ENCODE peak calls at places on chromosome 1, in six cellular contexts. X, S, C, B, O and K are unnamed samples.

GRCh38 chr1:53295295-53295694 is 32.6 kb downstream of the LRP8 start:
- DNase-seq in X (no peak), S (no peak), C (no peak), B (no peak), O (no peak), K (no peak)

GRCh38 chr1:175630076-175630475 is 113.3 kb downstream of the TNR start:
- DNase-seq in X (no peak), S (no peak), C (no peak), B (no peak), O (no peak), K (no peak)

GRCh38 chr1:245396615-245397014 is 241.8 kb downstream of the KIF26B start:
- DNase-seq in X (no peak), S (no peak), C (no peak), B (no peak), O (no peak), K (no peak)

GRCh38 chr1:31548899-31549806 is 27.2 kb upstream of the TINAGL1 start:
- DNase-seq in X (peak), S (peak), C (peak), B (peak), O (peak), K (peak)

GRCh38 chr1:50774759-50775351 is 185.2 kb downstream of the FAF1 start:
- DNase-seq in X (no peak), S (peak), C (no peak), B (no peak), O (no peak), K (no peak)

GRCh38 chr1:29239142-29239541 is 2.8 kb downstream of the PTPRU start:
- DNase-seq in X (no peak), S (peak), C (no peak), B (no peak), O (no peak), K (no peak)

GRCh38 chr1:4699724-4700301 is 45.4 kb downstream of the AJAP1 start:
- DNase-seq in X (no peak), S (no peak), C (no peak), B (no peak), O (no peak), K (no peak)

GRCh38 chr1:20709868-20710267 is 7.9 kb downstream of the KIF17 start:
- DNase-seq in X (no peak), S (no peak), C (no peak), B (no peak), O (no peak), K (no peak)

GRCh38 chr1:246428542-246429308 is 78.4 kb downstream of the SMYD3 start:
- DNase-seq in X (no peak), S (no peak), C (no peak), B (no peak), O (no peak), K (no peak)

GRCh38 chr1:182624582-182624981 is 20.4 kb upstream of the RGS16 start:
- DNase-seq in X (no peak), S (no peak), C (no peak), B (no peak), O (no peak), K (no peak)

GRCh38 chr1:182625716-182626504 is 21.7 kb upstream of the RGS16 start:
- DNase-seq in X (no peak), S (no peak), C (no peak), B (no peak), O (no peak), K (no peak)

GRCh38 chr1:182626527-182626926 is 22.3 kb upstream of the RGS16 start:
- DNase-seq in X (no peak), S (no peak), C (no peak), B (no peak), O (no peak), K (no peak)

GRCh38 chr1:182620924-182621585 is 16.9 kb upstream of the RGS16 start:
- DNase-seq in X (no peak), S (no peak), C (no peak), B (no peak), O (no peak), K (no peak)

GRCh38 chr1:182622795-182623528 is 18.8 kb upstream of the RGS16 start:
- DNase-seq in X (no peak), S (no peak), C (no peak), B (no peak), O (no peak), K (no peak)
- TF ChIP-seq CTCF in X (no peak), S (no peak), C (no peak), B (no peak), O (no peak), K (no peak)

GRCh38 chr1:152876827-152877226 is 1.3 kb upstream of the SMCP start:
- DNase-seq in X (no peak), S (no peak), C (no peak), B (no peak), O (no peak), K (no peak)
- TF ChIP-seq CTCF in X (no peak), S (no peak), C (no peak), B (no peak), O (no peak), K (no peak)

GRCh38 chr1:177424746-177425145 is 254.0 kb downstream of the BRINP2 start:
- DNase-seq in X (no peak), S (peak), C (no peak), B (no peak), O (no peak), K (no peak)
- TF ChIP-seq CTCF in X (no peak), S (no peak), C (no peak), B (no peak), O (no peak), K (no peak)

DNA sequence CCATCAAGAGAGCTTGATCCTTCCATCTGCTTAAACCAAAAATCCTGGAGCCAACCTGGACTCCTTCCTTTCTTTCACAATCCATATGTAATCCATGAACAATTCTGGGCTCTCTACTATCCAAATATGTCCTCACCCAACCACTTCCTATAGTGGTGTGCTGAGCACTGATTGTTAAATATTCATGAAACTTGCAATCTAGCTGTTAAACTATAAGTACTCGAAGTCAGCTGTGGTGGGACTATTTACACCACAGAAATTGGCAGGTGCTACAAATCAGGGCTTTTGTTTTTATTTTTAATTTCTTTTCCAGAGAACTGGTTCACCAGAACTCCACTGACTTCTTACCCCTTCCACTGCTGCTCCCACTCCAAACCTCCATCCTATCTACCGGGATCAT is 57.2 kb upstream of the KCND3 start:
- DNase-seq in X (no peak), S (no peak), C (no peak), B (no peak), O (no peak), K (no peak)
- TF ChIP-seq CTCF in X (no peak), S (no peak), C (no peak), B (no peak), O (no peak), K (no peak)

GRCh38 chr1:110161165-110161564 is 10.9 kb downstream of the SLC6A17 start:
- DNase-seq in X (no peak), S (no peak), C (no peak), B (no peak), O (no peak), K (no peak)
- TF ChIP-seq CTCF in X (no peak), S (no peak), C (no peak), B (no peak), O (no peak), K (no peak)

GRCh38 chr1:180269848-180270766 is 40.0 kb downstream of the LHX4 start:
- DNase-seq in X (no peak), S (peak), C (no peak), B (peak), O (peak), K (no peak)
- TF ChIP-seq CTCF in X (no peak), S (peak), C (no peak), B (no peak), O (no peak), K (peak)

DNA sequence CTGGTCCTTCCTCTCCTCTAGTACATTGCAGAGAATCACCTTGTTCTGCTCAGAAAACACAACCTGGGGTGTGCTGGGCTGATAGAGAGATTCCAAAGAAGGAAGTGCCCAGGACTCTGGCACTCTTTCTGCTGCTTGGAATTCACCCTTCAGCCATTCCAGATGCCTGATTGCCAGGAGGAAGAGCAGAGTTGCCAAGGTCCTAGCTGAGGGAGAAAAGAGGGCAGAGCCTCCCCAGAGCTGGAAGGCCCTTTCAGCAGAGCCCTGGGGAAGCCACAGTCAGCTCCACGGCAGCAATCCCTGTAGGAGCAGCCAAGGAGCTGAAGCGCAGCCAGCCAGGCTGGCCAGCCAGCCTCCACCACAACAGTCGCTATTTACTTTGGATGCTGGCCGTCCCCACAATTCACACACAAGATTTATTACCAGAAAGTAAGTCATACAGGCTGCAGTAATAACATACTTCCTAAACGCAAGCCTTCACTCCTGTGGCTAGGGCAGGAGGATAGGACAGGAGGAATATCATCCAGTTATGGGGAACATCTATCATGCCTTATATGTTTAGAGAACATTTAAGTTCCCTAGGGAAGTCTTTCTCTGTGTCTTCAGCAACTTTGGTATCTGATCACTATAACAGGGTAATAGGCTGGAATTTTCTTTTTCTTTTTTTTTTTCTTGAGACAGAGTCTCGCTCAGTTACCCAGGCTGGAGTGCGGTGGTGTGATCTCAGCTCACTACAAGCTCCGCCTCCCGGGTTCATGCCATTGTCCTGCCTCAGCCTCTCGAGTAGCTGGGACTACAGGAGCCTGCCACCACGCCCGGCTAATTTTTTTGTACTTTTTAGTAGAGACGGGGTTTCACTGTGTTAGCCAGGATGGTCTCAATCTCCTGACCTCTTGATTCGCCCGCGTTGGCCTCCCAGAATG is 36.6 kb upstream of the SLC44A3 start:
- DNase-seq in X (peak), S (no peak), C (peak), B (peak), O (peak), K (no peak)
- TF ChIP-seq CTCF in X (no peak), S (no peak), C (no peak), B (no peak), O (no peak), K (no peak)

GRCh38 chr1:206982216-206982615 is 12.0 kb upstream of the FCAMR start:
- DNase-seq in X (peak), S (peak), C (peak), B (no peak), O (no peak), K (peak)

GRCh38 chr1:206978259-206978658 is 8.0 kb upstream of the FCAMR start:
- DNase-seq in X (no peak), S (no peak), C (no peak), B (no peak), O (no peak), K (no peak)

GRCh38 chr1:206974154-206974553 is 3.9 kb upstream of the FCAMR start:
- DNase-seq in X (no peak), S (no peak), C (no peak), B (no peak), O (no peak), K (no peak)

GRCh38 chr1:206975313-206975712 is 5.1 kb upstream of the FCAMR start:
- DNase-seq in X (no peak), S (no peak), C (no peak), B (no peak), O (no peak), K (no peak)

DNA sequence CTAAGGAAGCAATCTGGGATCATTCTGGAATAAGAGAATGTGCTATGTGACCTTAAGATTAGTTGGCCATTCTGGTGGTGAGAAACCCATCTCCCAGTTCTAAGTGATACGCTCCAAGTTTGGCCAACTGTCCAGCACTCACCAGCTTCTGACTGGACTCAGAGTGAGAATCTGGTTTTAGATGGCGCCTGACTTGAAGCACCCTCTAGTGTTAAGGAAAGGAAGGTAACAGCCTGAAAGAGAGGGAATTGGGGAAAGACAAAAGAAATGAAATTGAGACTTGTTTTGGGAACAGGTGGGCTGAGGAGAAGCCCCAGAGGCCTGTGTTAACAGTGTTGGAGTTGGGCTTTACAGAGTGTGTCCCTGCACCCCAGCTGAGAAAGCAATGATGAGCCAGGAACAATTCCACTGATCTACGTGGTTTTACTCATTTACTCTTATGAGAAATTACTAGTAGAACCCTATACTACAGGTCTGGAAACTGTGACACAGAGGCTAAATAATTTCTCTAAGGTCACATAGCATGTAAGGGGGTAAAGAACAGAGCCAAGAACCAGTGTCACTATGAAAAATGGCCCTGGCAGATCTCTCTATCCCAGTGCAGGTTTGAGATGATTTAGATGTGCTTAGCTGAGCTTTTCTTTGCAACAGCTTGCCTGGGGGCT is 9.3 kb upstream of the FCAMR start:
- DNase-seq in X (no peak), S (peak), C (no peak), B (no peak), O (no peak), K (no peak)
- TF ChIP-seq CTCF in X (peak), S (peak), C (no peak), B (peak), O (peak), K (peak)

DNA sequence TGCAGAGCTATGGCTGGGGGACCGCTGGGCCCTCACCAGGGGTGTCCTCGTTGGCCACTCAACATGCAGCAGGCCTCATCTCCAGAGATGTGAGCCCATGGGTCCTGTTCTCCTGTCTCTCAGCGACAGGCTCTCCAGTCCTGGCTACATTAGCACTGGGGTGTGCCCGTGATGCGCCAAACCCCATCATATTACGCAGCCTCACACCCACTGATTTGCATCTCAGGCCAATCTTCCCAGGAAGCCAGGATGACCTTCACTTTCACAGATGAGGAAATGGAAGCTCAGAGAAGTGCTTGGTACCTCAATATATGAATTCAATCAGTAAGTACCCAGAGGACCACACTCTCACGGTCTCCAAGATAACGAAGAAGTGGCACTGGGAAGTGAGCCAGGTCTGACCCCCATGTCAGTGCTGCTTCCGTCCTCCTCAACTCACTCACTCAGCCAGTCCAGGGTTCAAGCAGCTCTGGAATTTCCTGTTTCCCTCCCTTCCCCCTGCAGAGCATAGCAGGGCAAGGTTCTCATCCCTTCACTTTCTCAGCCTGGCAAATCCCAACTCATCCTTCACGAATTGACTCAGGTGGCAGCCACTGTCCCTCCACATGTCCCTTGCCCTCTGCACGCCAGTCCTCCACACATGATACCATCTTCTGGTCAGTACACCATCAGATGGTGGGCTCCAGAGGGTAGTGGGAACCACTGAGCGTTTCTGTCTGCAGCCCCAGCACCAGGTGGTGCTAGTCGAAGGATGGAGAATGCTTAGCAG is 28.9 kb upstream of the EVA1B start:
- DNase-seq in X (no peak), S (peak), C (no peak), B (no peak), O (no peak), K (no peak)
- TF ChIP-seq CTCF in X (no peak), S (peak), C (no peak), B (no peak), O (no peak), K (no peak)

DNA sequence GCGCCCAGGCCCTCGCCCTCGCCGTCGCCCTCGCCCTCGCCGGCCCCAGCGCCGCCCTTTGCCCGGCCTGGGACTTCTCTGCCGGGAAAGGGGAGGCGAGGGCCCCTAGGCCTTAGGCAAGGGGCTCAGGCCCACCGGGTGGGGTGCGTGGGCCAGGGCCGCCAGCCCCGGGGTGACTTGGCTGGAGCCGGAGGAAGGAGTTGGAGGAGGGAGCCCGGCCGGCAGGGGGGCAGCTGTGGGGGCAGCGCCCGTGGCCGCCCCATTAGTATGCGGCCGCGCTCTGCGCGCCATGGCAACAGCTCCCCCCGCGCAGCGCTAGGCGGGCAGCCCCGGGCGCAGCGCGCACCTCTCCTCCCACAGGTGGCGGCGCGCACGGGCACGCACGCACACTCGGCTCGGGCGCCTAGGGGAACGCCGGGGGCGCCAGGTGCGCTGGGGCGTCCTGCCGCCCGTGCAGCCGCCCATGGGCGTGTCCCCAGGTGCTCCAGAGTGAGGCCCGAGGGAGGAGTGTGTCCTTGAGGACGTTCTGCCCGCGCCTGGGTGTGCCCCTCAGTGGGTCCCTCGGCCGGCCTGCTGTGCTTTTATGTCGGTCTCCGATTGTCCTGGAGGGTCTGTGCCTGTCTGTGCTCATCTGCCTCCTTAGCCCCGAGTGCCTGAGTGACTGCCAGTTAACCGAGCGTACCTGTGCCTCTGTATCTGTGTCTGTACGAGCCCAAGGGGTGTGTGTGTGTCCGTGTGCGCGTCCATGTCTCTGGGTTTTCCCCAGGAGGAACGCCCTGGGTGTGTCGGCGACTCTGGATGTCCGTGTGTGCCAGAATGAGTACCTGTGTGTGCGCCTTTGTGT is 38.1 kb upstream of the WASF2 start:
- DNase-seq in X (peak), S (peak), C (peak), B (no peak), O (peak), K (peak)
- TF ChIP-seq CTCF in X (no peak), S (no peak), C (no peak), B (no peak), O (no peak), K (no peak)